ENCODE peak calls at places on chromosome 3, in four cellular contexts. I is IMR-90, R is H9, V is H1. C is an unnamed sample.

GRCh38 chr3:136624894-136625815 is 127.0 kb downstream of the STAG1 start:
- DNase-seq in I (no peak), R (no peak), V (no peak), C (peak; percentile 97)

GRCh38 chr3:159091936-159092335 is 290.1 kb downstream of the MFSD1 start:
- DNase-seq in I (no peak), R (no peak), V (no peak), C (no peak)

GRCh38 chr3:12922299-12922698 is 80.9 kb upstream of the RPL32 start:
- DNase-seq in I (peak; percentile 15), R (no peak), V (no peak), C (no peak)

GRCh38 chr3:42302924-42303634 is 37.1 kb upstream of the CCK start:
- DNase-seq in I (no peak), R (no peak), V (no peak), C (no peak)

GRCh38 chr3:13400114-13400696 is 19.9 kb downstream of the NUP210 start:
- DNase-seq in I (no peak), R (no peak), V (no peak), C (no peak)

GRCh38 chr3:183492849-183493179 is 62.7 kb downstream of the KLHL6 start:
- DNase-seq in I (peak; percentile 36), R (no peak), V (no peak), C (no peak)

GRCh38 chr3:49805884-49806701 is 3.0 kb downstream of the INKA1 start:
- DNase-seq in I (no peak), R (peak; percentile 68), V (no peak), C (peak; percentile 64)

GRCh38 chr3:149179225-149179624 is 42.4 kb downstream of the CP start:
- DNase-seq in I (peak; percentile 78), R (no peak), V (no peak), C (no peak)

GRCh38 chr3:131140891-131141290 is 114.2 kb downstream of the NEK11 start:
- DNase-seq in I (no peak), R (no peak), V (no peak), C (no peak)

GRCh38 chr3:150348500-150348899 is 59.6 kb upstream of the TSC22D2 start:
- DNase-seq in I (peak; percentile 91), R (no peak), V (no peak), C (no peak)

GRCh38 chr3:126927846-126928245 is 55.1 kb upstream of the PLXNA1 start:
- DNase-seq in I (no peak), R (no peak), V (no peak), C (peak; percentile 40)

GRCh38 chr3:137792633-137793271 is 28.6 kb downstream of the SOX14 start:
- DNase-seq in I (peak; percentile 27), R (peak; percentile 68), V (no peak), C (peak; percentile 80)

GRCh38 chr3:191282262-191283215 is 46.7 kb upstream of the CCDC50 start:
- DNase-seq in I (no peak), R (no peak), V (no peak), C (no peak)

GRCh38 chr3:52606373-52607085 is 70.1 kb downstream of the UQCC5 start:
- DNase-seq in I (peak; percentile 41), R (no peak), V (no peak), C (peak; percentile 11)

GRCh38 chr3:46628980-46629379 is 16.7 kb downstream of the FAM240A start:
- DNase-seq in I (no peak), R (no peak), V (no peak), C (peak; percentile 26)

GRCh38 chr3:17539436-17539835 is 203.0 kb downstream of the TBC1D5 start:
- DNase-seq in I (no peak), R (no peak), V (no peak), C (peak; percentile 24)

GRCh38 chr3:105714459-105714858 is 154.4 kb downstream of the CBLB start:
- DNase-seq in I (no peak), R (no peak), V (no peak), C (no peak)

GRCh38 chr3:101171797-101172196 is 148.6 kb downstream of the IMPG2 start:
- DNase-seq in I (no peak), R (no peak), V (no peak), C (no peak)

GRCh38 chr3:114558271-114558670 is 264.4 kb downstream of the TIGIT start:
- DNase-seq in I (peak; percentile 46), R (no peak), V (no peak), C (no peak)

GRCh38 chr3:177813322-177813721 is 616.0 kb upstream of the TBL1XR1 start:
- DNase-seq in I (peak; percentile 42), R (no peak), V (no peak), C (no peak)

GRCh38 chr3:197280156-197280555 is 18.3 kb downstream of the DLG1 start:
- DNase-seq in I (no peak), R (no peak), V (no peak), C (no peak)

GRCh38 chr3:177516130-177517011 is 319.1 kb upstream of the TBL1XR1 start:
- DNase-seq in I (peak; percentile 90), R (no peak), V (no peak), C (peak; percentile 28)

DNA sequence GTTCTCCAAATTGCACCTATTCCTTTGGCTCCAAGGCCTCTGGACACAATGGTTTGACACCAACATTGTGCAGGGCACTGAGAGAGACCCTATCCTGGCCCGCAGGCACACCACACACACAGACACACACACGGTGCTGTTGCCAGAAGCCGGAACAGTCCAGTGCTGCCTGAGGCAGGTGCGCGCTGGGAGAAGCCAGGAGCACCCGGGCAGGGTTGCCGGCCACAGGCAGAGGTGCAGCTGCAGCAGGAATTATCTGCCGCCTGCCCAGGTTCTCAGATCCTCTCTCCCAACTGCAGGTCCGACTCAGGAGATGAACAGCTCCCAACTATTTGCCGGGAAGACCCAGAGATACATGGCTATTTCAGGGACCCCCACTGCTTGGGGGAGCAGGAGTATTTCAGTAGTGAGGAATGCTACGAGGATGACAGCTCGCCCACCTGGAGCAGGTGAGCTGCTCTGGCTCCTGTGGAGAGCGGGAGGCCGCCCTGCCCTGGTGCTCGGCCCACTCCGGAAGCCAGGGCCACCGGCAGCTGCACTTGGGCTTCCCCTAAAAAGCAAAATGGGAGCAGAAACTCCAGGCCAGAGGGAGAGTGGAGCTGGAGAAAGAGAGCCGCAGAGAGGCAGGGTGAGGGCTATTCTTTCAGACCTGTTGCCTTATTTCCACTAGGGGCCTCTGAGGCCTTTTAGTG is 42.9 kb downstream of the CHDH start:
- DNase-seq in I (no peak), R (no peak), V (no peak), C (peak; percentile 40)
- H4K5ac ChIP-seq in I (no peak overlapping the region), R (no peak overlapping the region), V (no peak overlapping the region), C (no peak overlapping the region)

DNA sequence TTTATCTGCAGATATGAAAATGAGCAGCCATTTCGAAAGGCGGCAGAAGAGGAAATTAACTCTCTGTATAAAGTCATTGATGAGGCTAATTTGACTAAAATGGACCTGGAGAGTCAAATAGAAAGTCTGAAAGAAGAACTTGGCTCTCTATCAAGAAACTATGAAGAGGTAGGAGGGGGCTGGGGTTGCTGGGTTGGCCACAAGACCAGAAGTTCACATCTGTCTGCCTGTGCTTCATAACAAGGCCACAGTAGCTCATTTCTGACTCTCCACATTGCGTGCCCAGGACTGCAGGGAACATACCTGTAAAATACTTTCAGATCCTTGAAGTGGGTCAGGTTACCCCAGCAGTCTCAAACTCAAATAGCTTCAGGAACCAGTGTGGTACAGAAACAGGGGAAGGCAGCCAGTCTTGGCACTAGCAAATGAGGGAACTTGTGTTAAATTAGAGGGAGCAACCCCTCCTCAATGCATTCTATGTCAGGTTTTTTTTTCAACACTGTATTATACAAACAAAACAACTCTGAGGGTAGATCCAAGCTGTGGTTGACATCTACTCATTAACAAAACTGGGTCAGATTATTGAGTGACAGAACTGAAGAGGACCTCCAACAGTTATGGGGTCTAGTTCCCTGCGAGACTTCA is 48.7 kb downstream of the BFSP2 start:
- DNase-seq in I (no peak), R (no peak), V (no peak), C (no peak)
- H3K27ac ChIP-seq in I (no peak overlapping the region), R (no peak overlapping the region), V (no peak overlapping the region), C (no peak overlapping the region)

GRCh38 chr3:129593595-129594339 is 12.7 kb downstream of the PLXND1 start:
- DNase-seq in I (no peak), R (peak; percentile 49), V (no peak), C (peak; percentile 55)

GRCh38 chr3:129597087-129597791 is 9.2 kb downstream of the PLXND1 start:
- DNase-seq in I (peak; percentile 36), R (no peak), V (no peak), C (no peak)

GRCh38 chr3:129594907-129595390 is 11.5 kb downstream of the PLXND1 start:
- DNase-seq in I (no peak), R (no peak), V (no peak), C (no peak)

GRCh38 chr3:129596194-129597086 is 10.0 kb downstream of the PLXND1 start:
- DNase-seq in I (peak; percentile 96), R (peak; percentile 40), V (no peak), C (peak; percentile 79)

DNA sequence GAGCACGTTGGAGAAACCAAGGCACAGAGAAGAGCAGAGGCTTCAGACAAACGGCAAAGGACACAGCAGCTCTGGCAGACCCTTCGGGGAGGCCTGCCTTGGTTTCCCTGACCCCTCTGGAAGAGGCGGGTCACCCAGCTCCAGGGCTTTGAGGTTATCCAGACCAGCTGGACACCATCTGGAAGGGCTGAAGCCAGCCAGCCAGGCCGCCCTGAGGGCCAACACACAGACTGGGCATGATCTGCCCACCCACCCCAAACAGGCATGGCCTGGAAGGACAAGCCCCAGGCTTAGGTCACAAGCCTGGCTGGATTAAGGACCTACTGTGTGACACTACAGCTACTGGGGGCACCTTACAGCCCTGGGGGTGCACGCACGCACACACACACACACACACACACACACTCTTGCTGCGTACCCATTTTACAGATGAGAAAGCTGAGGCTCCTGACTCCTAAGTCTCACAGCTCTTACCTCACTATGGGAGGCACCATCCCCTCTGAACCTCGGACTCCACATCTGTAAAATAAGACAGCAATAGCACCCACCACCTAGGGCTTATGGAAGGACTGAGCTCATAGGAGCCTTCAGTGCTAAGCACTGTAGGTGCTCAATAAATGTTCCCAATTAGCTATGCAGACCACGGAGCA is 10.8 kb downstream of the PLXND1 start:
- DNase-seq in I (no peak), R (no peak), V (no peak), C (no peak)
- H3K79me1 ChIP-seq in I (peaks cover 25% of the 10 kb centered on the region), R (no peaks in the 10 kb centered on the region), V (peaks cover 6% of the 10 kb centered on the region), C (peaks cover 20% of the 10 kb centered on the region)

DNA sequence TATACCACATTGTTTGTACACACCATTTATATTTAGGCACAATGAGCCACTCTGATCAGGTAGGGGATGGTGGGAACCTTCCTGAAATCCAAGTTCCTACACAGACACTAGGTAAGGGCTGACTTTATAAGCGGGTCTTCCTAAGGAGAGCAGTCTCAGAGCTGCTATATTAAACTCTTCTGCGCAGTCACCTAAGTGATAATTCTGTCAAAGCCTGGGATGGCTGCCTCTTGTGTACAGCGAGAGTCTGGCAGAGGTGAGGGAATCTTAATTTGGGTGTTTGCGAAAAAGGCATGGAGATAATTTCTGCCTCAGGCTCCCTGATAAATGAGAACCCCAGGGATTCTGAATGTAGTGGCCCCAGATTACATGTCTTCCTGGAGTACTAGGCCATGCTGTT is 113.1 kb downstream of the EDEM1 start:
- DNase-seq in I (no peak), R (no peak), V (no peak), C (no peak)
- H4K5ac ChIP-seq in I (no peak overlapping the region), R (no peak overlapping the region), V (no peak overlapping the region), C (no peak overlapping the region)

DNA sequence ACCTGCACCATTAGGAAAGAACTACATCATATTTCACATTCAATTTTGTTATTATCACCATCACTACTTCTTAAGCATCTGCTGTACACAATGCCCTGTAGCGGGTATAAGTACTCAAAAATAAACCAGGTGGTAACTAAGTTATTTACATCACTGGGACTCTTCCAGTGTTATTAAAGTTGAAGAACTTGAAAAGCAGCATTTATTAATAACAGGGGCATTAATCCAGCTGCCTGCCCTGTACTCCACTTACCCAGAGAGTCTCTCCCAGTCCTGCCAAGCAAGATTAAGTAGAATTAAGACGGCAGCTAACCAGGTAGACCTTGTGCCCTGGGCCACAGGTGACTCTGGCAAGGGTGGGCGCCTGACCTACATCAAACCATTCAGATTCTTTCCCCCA is 65.2 kb downstream of the FHIT start:
- DNase-seq in I (no peak), R (no peak), V (no peak), C (no peak)
- H3K27ac ChIP-seq in I (no peak overlapping the region), R (no peak overlapping the region), V (no peak overlapping the region), C (no peak overlapping the region)

C was measured in mesendoderm.